ENCODE peak calls at places on chromosomes 5 and 9, in seven cellular contexts. One of them, this sample, is unnamed.

GRCh38 chr5:122126177-122126701 is 3.1 kb upstream of the ZNF474 start:
- DNase-seq in NCI-H2081: no peak
- DNase-seq in WERI-Rb-1: no peak
- DNase-seq in Daoy: peak
- DNase-seq in epithelial cell of esophagus: peak
- DNase-seq in Panc1: no peak
- DNase-seq in COR-L47: no peak
- DNase-seq in this sample: peak

GRCh38 chr9:128716581-128717254 is 7.2 kb downstream of the ZDHHC12 start:
- DNase-seq in NCI-H2081: no peak
- DNase-seq in WERI-Rb-1: no peak
- DNase-seq in Daoy: no peak
- DNase-seq in epithelial cell of esophagus: no peak
- DNase-seq in Panc1: no peak
- DNase-seq in COR-L47: no peak
- DNase-seq in this sample: no peak

GRCh38 chr5:138655530-138656245 is 80.5 kb upstream of the HSPA9 start:
- DNase-seq in NCI-H2081: no peak
- DNase-seq in WERI-Rb-1: no peak
- DNase-seq in Daoy: no peak
- DNase-seq in epithelial cell of esophagus: no peak
- DNase-seq in Panc1: no peak
- DNase-seq in COR-L47: no peak
- DNase-seq in this sample: no peak

GRCh38 chr5:53501054-53501453 is 20.6 kb downstream of the FST start:
- DNase-seq in NCI-H2081: no peak
- DNase-seq in WERI-Rb-1: no peak
- DNase-seq in Daoy: no peak
- DNase-seq in epithelial cell of esophagus: no peak
- DNase-seq in Panc1: no peak
- DNase-seq in COR-L47: no peak
- DNase-seq in this sample: no peak

GRCh38 chr5:97044057-97044456 is 98.4 kb downstream of the LIX1 start:
- DNase-seq in NCI-H2081: no peak
- DNase-seq in WERI-Rb-1: peak
- DNase-seq in Daoy: peak
- DNase-seq in epithelial cell of esophagus: peak
- DNase-seq in Panc1: peak
- DNase-seq in COR-L47: no peak
- DNase-seq in this sample: peak

GRCh38 chr9:70609542-70610286 is 195.3 kb upstream of the KLF9 start:
- DNase-seq in NCI-H2081: no peak
- DNase-seq in WERI-Rb-1: no peak
- DNase-seq in Daoy: peak
- DNase-seq in epithelial cell of esophagus: peak
- DNase-seq in Panc1: no peak
- DNase-seq in COR-L47: no peak
- DNase-seq in this sample: peak

GRCh38 chr9:87323933-87324332 is 173.7 kb upstream of the DAPK1 start:
- DNase-seq in NCI-H2081: no peak
- DNase-seq in WERI-Rb-1: no peak
- DNase-seq in Daoy: no peak
- DNase-seq in epithelial cell of esophagus: no peak
- DNase-seq in Panc1: no peak
- DNase-seq in COR-L47: no peak
- DNase-seq in this sample: no peak

GRCh38 chr9:18985464-18985951 is 47.5 kb downstream of the SAXO1 start:
- DNase-seq in NCI-H2081: no peak
- DNase-seq in WERI-Rb-1: no peak
- DNase-seq in Daoy: peak
- DNase-seq in epithelial cell of esophagus: no peak
- DNase-seq in Panc1: no peak
- DNase-seq in COR-L47: no peak
- DNase-seq in this sample: no peak

GRCh38 chr9:69364510-69365150 is 39.6 kb downstream of the ENTREP1 start:
- DNase-seq in NCI-H2081: no peak
- DNase-seq in WERI-Rb-1: no peak
- DNase-seq in Daoy: no peak
- DNase-seq in epithelial cell of esophagus: no peak
- DNase-seq in Panc1: no peak
- DNase-seq in COR-L47: no peak
- DNase-seq in this sample: no peak

GRCh38 chr9:78533500-78533899 is 236.6 kb downstream of the PSAT1 start:
- DNase-seq in NCI-H2081: no peak
- DNase-seq in WERI-Rb-1: no peak
- DNase-seq in Daoy: no peak
- DNase-seq in epithelial cell of esophagus: no peak
- DNase-seq in Panc1: no peak
- DNase-seq in COR-L47: no peak
- DNase-seq in this sample: no peak

GRCh38 chr5:18270635-18271338 is 636.5 kb downstream of the TAF11L14 start:
- DNase-seq in NCI-H2081: no peak
- DNase-seq in WERI-Rb-1: no peak
- DNase-seq in Daoy: peak
- DNase-seq in epithelial cell of esophagus: peak
- DNase-seq in Panc1: no peak
- DNase-seq in COR-L47: no peak
- DNase-seq in this sample: peak

GRCh38 chr5:150627731-150628545 is 12.5 kb upstream of the SYNPO start:
- DNase-seq in NCI-H2081: no peak
- DNase-seq in WERI-Rb-1: no peak
- DNase-seq in Daoy: no peak
- DNase-seq in epithelial cell of esophagus: no peak
- DNase-seq in Panc1: no peak
- DNase-seq in COR-L47: no peak
- DNase-seq in this sample: peak

GRCh38 chr9:117706421-117707150 is 2.4 kb downstream of the TLR4 start:
- DNase-seq in NCI-H2081: peak
- DNase-seq in WERI-Rb-1: no peak
- DNase-seq in Daoy: no peak
- DNase-seq in epithelial cell of esophagus: no peak
- DNase-seq in Panc1: no peak
- DNase-seq in COR-L47: no peak
- DNase-seq in this sample: peak

GRCh38 chr9:122463828-122464632 is 13.7 kb downstream of the OR1J1 start:
- DNase-seq in NCI-H2081: peak
- DNase-seq in WERI-Rb-1: peak
- DNase-seq in Daoy: peak
- DNase-seq in epithelial cell of esophagus: no peak
- DNase-seq in Panc1: no peak
- DNase-seq in COR-L47: peak
- DNase-seq in this sample: peak

GRCh38 chr5:79842991-79843390 is 148.1 kb downstream of the MTX3 start:
- DNase-seq in NCI-H2081: no peak
- DNase-seq in WERI-Rb-1: no peak
- DNase-seq in Daoy: no peak
- DNase-seq in epithelial cell of esophagus: no peak
- DNase-seq in Panc1: no peak
- DNase-seq in COR-L47: no peak
- DNase-seq in this sample: no peak

GRCh38 chr5:39948867-39949468 is 524.2 kb upstream of the DAB2 start:
- DNase-seq in NCI-H2081: peak
- DNase-seq in WERI-Rb-1: peak
- DNase-seq in Daoy: peak
- DNase-seq in epithelial cell of esophagus: peak
- DNase-seq in Panc1: peak
- DNase-seq in COR-L47: peak
- DNase-seq in this sample: peak

GRCh38 chr5:31471040-31471439 is 60.9 kb downstream of the DROSHA start:
- DNase-seq in NCI-H2081: no peak
- DNase-seq in WERI-Rb-1: no peak
- DNase-seq in Daoy: no peak
- DNase-seq in epithelial cell of esophagus: no peak
- DNase-seq in Panc1: no peak
- DNase-seq in COR-L47: no peak
- DNase-seq in this sample: no peak

GRCh38 chr9:114504341-114505186 is 709 bp downstream of the WHRN start:
- DNase-seq in NCI-H2081: peak
- DNase-seq in WERI-Rb-1: peak
- DNase-seq in Daoy: peak
- DNase-seq in epithelial cell of esophagus: peak
- DNase-seq in Panc1: no peak
- DNase-seq in COR-L47: peak
- DNase-seq in this sample: peak

GRCh38 chr9:104025945-104026344 is 68.2 kb upstream of the SMC2 start:
- DNase-seq in NCI-H2081: no peak
- DNase-seq in WERI-Rb-1: no peak
- DNase-seq in Daoy: no peak
- DNase-seq in epithelial cell of esophagus: no peak
- DNase-seq in Panc1: no peak
- DNase-seq in COR-L47: no peak
- DNase-seq in this sample: no peak

GRCh38 chr5:137600721-137601360 is 101.7 kb upstream of the SPOCK1 start:
- DNase-seq in NCI-H2081: no peak
- DNase-seq in WERI-Rb-1: no peak
- DNase-seq in Daoy: no peak
- DNase-seq in epithelial cell of esophagus: no peak
- DNase-seq in Panc1: no peak
- DNase-seq in COR-L47: no peak
- DNase-seq in this sample: no peak

GRCh38 chr5:128644863-128645262 is 106.8 kb upstream of the FBN2 start:
- DNase-seq in NCI-H2081: no peak
- DNase-seq in WERI-Rb-1: no peak
- DNase-seq in Daoy: peak
- DNase-seq in epithelial cell of esophagus: peak
- DNase-seq in Panc1: no peak
- DNase-seq in COR-L47: no peak
- DNase-seq in this sample: no peak

GRCh38 chr5:56155992-56156584 is 77.0 kb downstream of the ANKRD55 start:
- DNase-seq in NCI-H2081: no peak
- DNase-seq in WERI-Rb-1: no peak
- DNase-seq in Daoy: no peak
- DNase-seq in epithelial cell of esophagus: no peak
- DNase-seq in Panc1: no peak
- DNase-seq in COR-L47: no peak
- DNase-seq in this sample: no peak

GRCh38 chr5:85340790-85341189 is 956.1 kb upstream of the EDIL3 start:
- DNase-seq in NCI-H2081: no peak
- DNase-seq in WERI-Rb-1: no peak
- DNase-seq in Daoy: no peak
- DNase-seq in epithelial cell of esophagus: no peak
- DNase-seq in Panc1: no peak
- DNase-seq in COR-L47: no peak
- DNase-seq in this sample: no peak

GRCh38 chr5:66198837-66199236 is 54.7 kb downstream of the SREK1 start:
- DNase-seq in NCI-H2081: no peak
- DNase-seq in WERI-Rb-1: no peak
- DNase-seq in Daoy: no peak
- DNase-seq in epithelial cell of esophagus: no peak
- DNase-seq in Panc1: no peak
- DNase-seq in COR-L47: no peak
- DNase-seq in this sample: no peak

GRCh38 chr9:134913713-134914500 is 3.8 kb downstream of the FCN1 start:
- DNase-seq in NCI-H2081: no peak
- DNase-seq in WERI-Rb-1: no peak
- DNase-seq in Daoy: no peak
- DNase-seq in epithelial cell of esophagus: no peak
- DNase-seq in Panc1: no peak
- DNase-seq in COR-L47: no peak
- DNase-seq in this sample: no peak

GRCh38 chr5:64207978-64208377 is 42.3 kb downstream of the RNF180 start:
- DNase-seq in NCI-H2081: peak
- DNase-seq in WERI-Rb-1: no peak
- DNase-seq in Daoy: no peak
- DNase-seq in epithelial cell of esophagus: peak
- DNase-seq in Panc1: no peak
- DNase-seq in COR-L47: no peak
- DNase-seq in this sample: peak

GRCh38 chr9:111622626-111623025 is 8.5 kb upstream of the DNAJC25 start:
- DNase-seq in NCI-H2081: no peak
- DNase-seq in WERI-Rb-1: no peak
- DNase-seq in Daoy: peak
- DNase-seq in epithelial cell of esophagus: peak
- DNase-seq in Panc1: no peak
- DNase-seq in COR-L47: no peak
- DNase-seq in this sample: peak

GRCh38 chr9:129272348-129273025 is 94.4 kb upstream of the IER5L start:
- DNase-seq in NCI-H2081: no peak
- DNase-seq in WERI-Rb-1: no peak
- DNase-seq in Daoy: no peak
- DNase-seq in epithelial cell of esophagus: no peak
- DNase-seq in Panc1: no peak
- DNase-seq in COR-L47: no peak
- DNase-seq in this sample: no peak

GRCh38 chr9:117703538-117703937 is 665 bp upstream of the TLR4 start:
- DNase-seq in NCI-H2081: no peak
- DNase-seq in WERI-Rb-1: no peak
- DNase-seq in Daoy: no peak
- DNase-seq in epithelial cell of esophagus: no peak
- DNase-seq in Panc1: no peak
- DNase-seq in COR-L47: no peak
- DNase-seq in this sample: no peak

GRCh38 chr9:137787376-137787775 is 90.2 kb upstream of the CACNA1B start:
- DNase-seq in NCI-H2081: no peak
- DNase-seq in WERI-Rb-1: no peak
- DNase-seq in Daoy: no peak
- DNase-seq in epithelial cell of esophagus: no peak
- DNase-seq in Panc1: no peak
- DNase-seq in COR-L47: no peak
- DNase-seq in this sample: no peak

GRCh38 chr9:36671561-36671960 is 98.9 kb downstream of the MELK start:
- DNase-seq in NCI-H2081: no peak
- DNase-seq in WERI-Rb-1: no peak
- DNase-seq in Daoy: no peak
- DNase-seq in epithelial cell of esophagus: no peak
- DNase-seq in Panc1: no peak
- DNase-seq in COR-L47: no peak
- DNase-seq in this sample: no peak

This sample was measured in mammary epithelial cell.